ENCODE peak calls at places on chromosome 1, in ten cellular contexts. I is colonic mucosa; X is stomach; V is lower lobe of right lung; D is IMR-90; Y is A673; W is GM12865; F is right atrium auricular region; Q is tibial artery; R is CD8-positive, alpha-beta T cell. H is an unnamed sample.

GRCh38 chr1:28115267-28115666 is 26.9 kb upstream of the EYA3 start:
- DNase-seq in D (peak; percentile 68), F (no peak), I (no peak), Q (no peak), Y (peak; percentile 10), R (peak; percentile 44), V (peak; percentile 69), W (peak; percentile 78), X (no peak), H (no peak)

GRCh38 chr1:14339288-14339687 is 259.2 kb upstream of the KAZN start:
- DNase-seq in X (no peak), W (no peak), D (no peak), F (no peak), Q (no peak), Y (no peak), V (no peak), I (no peak), R (no peak), H (no peak)

GRCh38 chr1:153985984-153986761 is at the start of gene RAB13:
- DNase-seq in Y (peak; percentile 92), Q (peak; percentile 97), V (peak; percentile 88), R (no peak), F (peak; percentile 90), D (peak; percentile 80), W (peak; percentile 48), I (peak; percentile 93), X (peak; percentile 89), H (peak; percentile 85)

GRCh38 chr1:15882665-15883064 is 35.2 kb downstream of the SPEN start:
- DNase-seq in W (peak; percentile 55), X (no peak), V (no peak), Q (no peak), R (no peak), Y (peak; percentile 26), F (no peak), I (no peak), D (no peak), H (no peak)

GRCh38 chr1:167116174-167116573 is 22.3 kb downstream of the STYXL2 start:
- DNase-seq in V (no peak), Q (no peak), W (no peak), R (no peak), I (no peak), Y (no peak), X (no peak), D (no peak), F (no peak), H (no peak)

GRCh38 chr1:18939398-18940302 is 16.8 kb downstream of the IFFO2 start:
- DNase-seq in Q (no peak), D (peak; percentile 73), X (no peak), R (no peak), Y (no peak), I (no peak), V (no peak), W (no peak), F (no peak), H (no peak)

GRCh38 chr1:183048087-183049085 is 25.2 kb downstream of the LAMC1 start:
- DNase-seq in X (no peak), Y (no peak), V (no peak), I (no peak), F (no peak), D (no peak), Q (no peak), W (peak; percentile 86), R (no peak), H (no peak)

GRCh38 chr1:198538579-198539364 is 1.7 kb downstream of the ATP6V1G3 start:
- DNase-seq in Y (no peak), Q (no peak), R (no peak), I (no peak), W (no peak), X (no peak), V (no peak), F (no peak), D (no peak), H (no peak)

GRCh38 chr1:176745945-176746344 is 283.0 kb downstream of the PAPPA2 start:
- DNase-seq in Y (peak; percentile 33), V (no peak), Q (no peak), I (no peak), X (no peak), D (no peak), R (no peak), F (no peak), W (no peak), H (no peak)

GRCh38 chr1:35448344-35448801 is 108.8 kb downstream of the KIAA0319L start:
- DNase-seq in F (peak; percentile 69), R (no peak), I (peak; percentile 24), Q (no peak), W (no peak), V (no peak), Y (no peak), D (peak; percentile 99), X (peak; percentile 49), H (peak; percentile 91)

GRCh38 chr1:167605576-167605975 is 24.5 kb upstream of the RCSD1 start:
- DNase-seq in D (no peak), F (no peak), Y (no peak), V (no peak), R (no peak), Q (no peak), X (no peak), W (no peak), I (no peak), H (no peak)

GRCh38 chr1:173341307-173341706 is 134.2 kb upstream of the TNFSF4 start:
- DNase-seq in X (no peak), R (no peak), V (no peak), Y (no peak), Q (no peak), D (peak; percentile 82), I (no peak), F (peak; percentile 66), W (no peak), H (peak; percentile 90)

GRCh38 chr1:217253351-217253750 is 377.5 kb downstream of the GPATCH2 start:
- DNase-seq in Q (no peak), R (no peak), W (no peak), F (no peak), I (no peak), Y (no peak), X (no peak), V (no peak), D (no peak), H (no peak)

GRCh38 chr1:231040019-231040799 is at the start of gene FAM89A:
- DNase-seq in I (peak; percentile 74), Y (peak; percentile 66), Q (peak; percentile 68), X (peak; percentile 74), R (peak; percentile 65), W (peak; percentile 59), D (no peak), V (peak; percentile 74), F (no peak), H (no peak)

GRCh38 chr1:76012341-76013208 is 62.0 kb upstream of the ST6GALNAC3 start:
- DNase-seq in W (no peak), D (peak; percentile 2), V (no peak), F (no peak), I (no peak), X (no peak), Q (no peak), R (no peak), Y (no peak), H (no peak)

GRCh38 chr1:182114627-182115023 is 53.1 kb upstream of the ZNF648 start:
- DNase-seq in I (no peak), R (no peak), Y (no peak), V (no peak), W (no peak), D (no peak), X (no peak), Q (no peak), F (no peak), H (no peak)

GRCh38 chr1:58441699-58442098 is 104.8 kb downstream of the OMA1 start:
- DNase-seq in Q (no peak), F (no peak), R (no peak), W (no peak), X (no peak), D (no peak), I (no peak), Y (peak; percentile 99), V (no peak), H (no peak)

GRCh38 chr1:154328318-154329151 is 3.2 kb downstream of the ATP8B2 start:
- DNase-seq in V (peak; percentile 92), X (peak; percentile 84), I (peak; percentile 83), R (peak; percentile 90), W (peak; percentile 80), D (peak; percentile 62), F (peak; percentile 85), Q (peak; percentile 97), Y (peak; percentile 86), H (peak; percentile 66)

GRCh38 chr1:26608895-26609294 is 79.3 kb downstream of the RPS6KA1 start:
- DNase-seq in I (no peak), Y (no peak), Q (no peak), D (no peak), F (no peak), X (no peak), R (no peak), V (no peak), W (peak; percentile 15), H (no peak)
- TF ChIP-seq CTCF in I (no peak), Y (peak; percentile 15), Q (no peak), D (no peak), F (no peak), X (no peak), R (no peak), V (no peak), W (no peak), H (no peak)

GRCh38 chr1:98053471-98054366 is 132.9 kb upstream of the DPYD start:
- DNase-seq in I (peak; percentile 47), V (peak; percentile 69), R (peak; percentile 33), Y (peak; percentile 88), W (peak; percentile 69), Q (peak; percentile 70), F (no peak), D (peak; percentile 65), X (peak; percentile 55), H (peak; percentile 84)
- H3K4me3 ChIP-seq in I (peak overlapping the region; percentile 48), V (peak overlapping the region; percentile 63), R (peak overlapping the region; percentile 56), Y (peak overlapping the region; percentile 65), W (peak overlapping the region; percentile 41), Q (peak overlapping the region; percentile 46), F (peak overlapping the region; percentile 52), D (peak overlapping the region; percentile 41), X (peak overlapping the region; percentile 68), H (peak overlapping the region; percentile 40)

DNA sequence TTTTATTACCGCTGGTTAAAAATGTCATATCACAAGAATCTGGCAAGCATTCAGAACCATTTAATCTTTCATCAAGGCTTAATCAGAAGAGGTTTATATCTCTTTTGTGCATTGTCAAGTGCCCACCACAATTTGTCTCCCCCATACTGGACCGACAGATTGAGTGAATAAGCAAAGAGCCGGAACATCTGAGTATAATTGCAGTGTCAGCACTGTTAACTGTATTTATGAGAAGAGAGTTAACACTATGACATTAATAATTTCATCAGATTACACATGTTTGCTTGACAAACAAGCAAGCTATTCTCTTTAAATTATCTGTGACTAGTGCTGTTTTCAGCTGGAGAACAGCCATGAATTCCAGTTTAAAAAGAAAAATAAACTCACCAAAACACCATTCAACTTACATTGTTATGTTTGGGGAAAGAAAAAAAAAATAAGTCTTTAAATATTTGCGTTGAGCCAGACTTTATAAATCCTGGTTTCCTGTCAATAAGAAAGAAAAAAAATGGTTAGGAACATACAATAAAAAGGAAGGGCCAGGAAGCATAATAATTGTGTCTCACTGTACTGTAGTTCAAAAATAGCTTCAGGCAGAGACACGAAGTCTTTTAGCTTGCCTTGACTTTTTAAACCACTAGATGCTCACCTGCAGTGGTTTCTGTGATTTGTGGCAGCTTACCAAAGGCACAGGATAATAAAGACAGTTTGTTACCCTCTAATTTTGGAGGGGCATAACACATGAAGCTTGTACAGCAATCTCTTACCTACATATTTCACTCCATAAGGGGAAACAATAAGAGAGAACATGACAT is 302.2 kb upstream of the ADGRL2 start:
- DNase-seq in W (no peak), F (no peak), Q (no peak), I (no peak), V (no peak), R (no peak), Y (no peak), D (no peak), X (no peak), H (no peak)
- TF ChIP-seq CTCF in W (no peak), F (no peak), Q (no peak), I (no peak), V (no peak), R (no peak), Y (no peak), D (no peak), X (no peak), H (no peak)

GRCh38 chr1:66929289-66929688 is 4.5 kb downstream of the MIER1 start:
- DNase-seq in W (no peak), R (no peak), D (no peak), X (no peak), Y (no peak), Q (no peak), I (no peak), V (no peak), F (no peak), H (no peak)
- H3K4me3 ChIP-seq in W (peak overlapping the region; percentile 46), R (peak overlapping the region; percentile 86), D (peak overlapping the region; percentile 65), X (peak overlapping the region; percentile 87), Y (peak overlapping the region; percentile 89), Q (peak overlapping the region; percentile 81), I (peak overlapping the region; percentile 60), V (peak overlapping the region; percentile 76), F (peak overlapping the region; percentile 83), H (peak overlapping the region; percentile 38)